ENCODE peak calls at places on chromosomes 13 and 19, in five cellular contexts. I is mucosa of descending colon; M is upper lobe of left lung; W is CD4-positive, alpha-beta T cell; Z is psoas muscle. O is an unnamed sample.

GRCh38 chr13:46860734-46861133 is 36.1 kb downstream of the HTR2A start:
- DNase-seq in I (no peak), M (no peak), W (no peak), Z (no peak), O (no peak)

GRCh38 chr13:30479590-30480219 is 14.0 kb upstream of the HMGB1 start:
- DNase-seq in I (no peak), M (no peak), W (no peak), Z (no peak), O (no peak)

GRCh38 chr19:48248081-48248833 is 7.5 kb downstream of the CARD8 start:
- DNase-seq in I (no peak), M (no peak), W (no peak), Z (no peak), O (no peak)

GRCh38 chr13:30926781-30927180 is 5.7 kb upstream of the TEX26 start:
- DNase-seq in I (no peak), M (no peak), W (no peak), Z (no peak), O (no peak)

GRCh38 chr19:5067666-5068065 is 98.8 kb downstream of the KDM4B start:
- DNase-seq in I (no peak), M (peak; percentile 54), W (no peak), Z (no peak), O (no peak)

GRCh38 chr13:65555973-65556372 is 1674.2 kb downstream of the PCDH9 start:
- DNase-seq in I (no peak), M (no peak), W (no peak), Z (no peak), O (no peak)

GRCh38 chr19:11673608-11674041 is 65.1 kb downstream of the ZNF823 start:
- DNase-seq in I (peak; percentile 78), M (no peak), W (no peak), Z (peak; percentile 73), O (peak; percentile 81)

GRCh38 chr13:74871671-74872070 is 610.3 kb downstream of the TBC1D4 start:
- DNase-seq in I (no peak), M (no peak), W (no peak), Z (no peak), O (peak; percentile 54)

GRCh38 chr19:13262450-13262849 is 112.2 kb downstream of the IER2 start:
- DNase-seq in I (no peak), M (no peak), W (no peak), Z (no peak), O (peak; percentile 70)

GRCh38 chr13:82597737-82598136 is 1284.5 kb downstream of the SLITRK1 start:
- DNase-seq in I (no peak), M (peak; percentile 17), W (no peak), Z (no peak), O (no peak)

GRCh38 chr13:25116044-25116443 is 20.1 kb downstream of the PABPC3 start:
- DNase-seq in I (no peak), M (no peak), W (no peak), Z (no peak), O (no peak)

GRCh38 chr19:35557539-35558399 is 5.7 kb downstream of the ATP4A start:
- DNase-seq in I (peak; percentile 69), M (peak; percentile 93), W (no peak), Z (peak; percentile 68), O (peak; percentile 71)

GRCh38 chr19:45102481-45102880 is 9.5 kb downstream of the PPP1R37 start:
- DNase-seq in I (no peak), M (no peak), W (no peak), Z (no peak), O (no peak)

GRCh38 chr13:113926951-113927660 is 46.8 kb downstream of the C13orf46 start:
- DNase-seq in I (no peak), M (no peak), W (no peak), Z (peak; percentile 54), O (no peak)

GRCh38 chr19:7191946-7192691 is 102.1 kb downstream of the INSR start:
- DNase-seq in I (no peak), M (no peak), W (peak; percentile 26), Z (no peak), O (no peak)

GRCh38 chr19:7326105-7326877 is 22.4 kb upstream of the ARHGEF18 start:
- DNase-seq in I (no peak), M (no peak), W (no peak), Z (no peak), O (peak; percentile 22)

GRCh38 chr19:12721656-12722565 is 1.8 kb downstream of the TNPO2 start:
- DNase-seq in I (peak; percentile 75), M (peak; percentile 91), W (peak; percentile 14), Z (peak; percentile 78), O (peak; percentile 78)

GRCh38 chr19:13019330-13019729 is 24.1 kb downstream of the NFIX start:
- DNase-seq in I (no peak), M (no peak), W (no peak), Z (no peak), O (no peak)

GRCh38 chr19:34711890-34712289 is 22.2 kb upstream of the ZNF181 start:
- DNase-seq in I (no peak), M (no peak), W (no peak), Z (no peak), O (no peak)

GRCh38 chr13:72523049-72523448 is 204.4 kb downstream of the MZT1 start:
- DNase-seq in I (no peak), M (no peak), W (no peak), Z (no peak), O (no peak)

GRCh38 chr13:99434258-99434788 is 66.9 kb upstream of the TM9SF2 start:
- DNase-seq in I (peak; percentile 39), M (no peak), W (peak; percentile 86), Z (no peak), O (no peak)

GRCh38 chr13:32309812-32310706 is 5.1 kb downstream of the ZAR1L start:
- DNase-seq in I (no peak), M (no peak), W (no peak), Z (no peak), O (peak; percentile 72)

GRCh38 chr19:28705008-28705407 is 507.9 kb downstream of the UQCRFS1 start:
- DNase-seq in I (no peak), M (no peak), W (no peak), Z (no peak), O (no peak)

GRCh38 chr13:102191951-102192461 is 209.8 kb downstream of the FGF14 start:
- DNase-seq in I (no peak), M (no peak), W (no peak), Z (no peak), O (peak; percentile 4)

DNA sequence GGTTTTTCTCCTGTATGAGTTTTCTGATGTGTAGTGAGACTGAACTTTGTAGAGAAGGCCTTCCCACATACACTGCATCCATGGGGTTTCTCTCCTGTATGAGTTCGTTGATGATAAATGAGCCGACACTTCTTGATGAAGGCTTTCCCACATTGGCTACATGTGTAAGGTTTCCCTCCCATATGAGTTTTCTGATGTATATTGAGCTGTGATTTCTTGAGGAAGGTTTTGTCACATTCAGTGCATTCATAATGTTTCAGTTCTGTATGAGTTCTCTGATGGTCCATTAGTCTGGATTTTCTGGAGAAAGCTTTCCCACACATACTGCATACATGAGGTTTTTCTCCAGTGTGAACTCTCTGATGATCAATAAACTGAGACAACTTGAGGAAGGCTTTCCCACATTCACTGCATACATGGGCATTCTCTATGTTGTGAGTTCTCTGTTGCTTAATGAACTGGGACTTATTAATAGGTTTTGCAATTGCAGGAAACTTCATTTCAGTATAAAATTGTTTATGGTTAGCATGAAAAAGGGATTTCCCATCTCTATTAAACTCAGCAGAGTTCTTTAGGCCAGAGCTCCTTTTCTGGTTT is 7.5 kb upstream of the ZNF350 start:
- DNase-seq in I (no peak), M (no peak), W (no peak), Z (no peak), O (no peak)
- H3K9me3 ChIP-seq in I (peaks cover 100% of the 10 kb centered on the region), M (peaks cover 82% of the 10 kb centered on the region), W (peaks cover 97% of the 10 kb centered on the region), Z (peaks cover 94% of the 10 kb centered on the region), O (peaks cover 19% of the 10 kb centered on the region)

GRCh38 chr13:23339225-23339624 is 94.3 kb downstream of the SACS start:
- DNase-seq in I (no peak), M (no peak), W (no peak), Z (no peak), O (no peak)
- H3K9me3 ChIP-seq in I (peaks cover 24% of the 10 kb centered on the region), M (peaks cover 1% of the 10 kb centered on the region), W (peaks cover 20% of the 10 kb centered on the region), Z (no peaks in the 10 kb centered on the region), O (no peaks in the 10 kb centered on the region)

GRCh38 chr19:58291943-58292342 is 13.2 kb downstream of the ZNF8 start:
- DNase-seq in I (no peak), M (no peak), W (no peak), Z (no peak), O (no peak)
- H3K9me3 ChIP-seq in I (peaks cover 62% of the 10 kb centered on the region), M (peaks cover 14% of the 10 kb centered on the region), W (peaks cover 29% of the 10 kb centered on the region), Z (peaks cover 52% of the 10 kb centered on the region), O (peaks cover 8% of the 10 kb centered on the region)

GRCh38 chr13:18978447-18978846 is 203.2 kb downstream of the TUBA3C start:
- DNase-seq in I (no peak), M (no peak), W (no peak), Z (no peak), O (no peak)
- H3K9me3 ChIP-seq in I (peaks cover 36% of the 10 kb centered on the region), M (no peaks in the 10 kb centered on the region), W (no peaks in the 10 kb centered on the region), Z (no peaks in the 10 kb centered on the region), O (peaks cover 3% of the 10 kb centered on the region)

DNA sequence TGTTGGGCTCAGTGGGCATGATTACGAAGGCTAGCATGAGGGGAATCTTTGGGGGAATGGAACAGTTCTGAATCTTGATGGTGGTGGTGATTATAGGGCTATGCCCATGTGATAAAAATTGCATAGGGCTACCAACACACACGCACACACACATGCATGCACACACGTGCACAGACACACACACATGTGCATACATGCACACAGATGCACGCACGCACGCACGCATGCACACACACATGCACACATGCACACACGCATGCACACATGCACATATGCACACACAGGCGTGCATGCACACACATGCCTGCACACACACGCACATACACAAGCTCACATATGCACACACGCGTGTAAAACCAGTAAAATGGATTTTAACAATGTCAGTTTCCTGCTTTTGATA is 85.9 kb downstream of the MUC16 start:
- DNase-seq in I (no peak), M (peak; percentile 27), W (no peak), Z (no peak), O (no peak)
- H3K9me3 ChIP-seq in I (no peaks in the 10 kb centered on the region), M (no peaks in the 10 kb centered on the region), W (no peaks in the 10 kb centered on the region), Z (no peaks in the 10 kb centered on the region), O (peaks cover 5% of the 10 kb centered on the region)

DNA sequence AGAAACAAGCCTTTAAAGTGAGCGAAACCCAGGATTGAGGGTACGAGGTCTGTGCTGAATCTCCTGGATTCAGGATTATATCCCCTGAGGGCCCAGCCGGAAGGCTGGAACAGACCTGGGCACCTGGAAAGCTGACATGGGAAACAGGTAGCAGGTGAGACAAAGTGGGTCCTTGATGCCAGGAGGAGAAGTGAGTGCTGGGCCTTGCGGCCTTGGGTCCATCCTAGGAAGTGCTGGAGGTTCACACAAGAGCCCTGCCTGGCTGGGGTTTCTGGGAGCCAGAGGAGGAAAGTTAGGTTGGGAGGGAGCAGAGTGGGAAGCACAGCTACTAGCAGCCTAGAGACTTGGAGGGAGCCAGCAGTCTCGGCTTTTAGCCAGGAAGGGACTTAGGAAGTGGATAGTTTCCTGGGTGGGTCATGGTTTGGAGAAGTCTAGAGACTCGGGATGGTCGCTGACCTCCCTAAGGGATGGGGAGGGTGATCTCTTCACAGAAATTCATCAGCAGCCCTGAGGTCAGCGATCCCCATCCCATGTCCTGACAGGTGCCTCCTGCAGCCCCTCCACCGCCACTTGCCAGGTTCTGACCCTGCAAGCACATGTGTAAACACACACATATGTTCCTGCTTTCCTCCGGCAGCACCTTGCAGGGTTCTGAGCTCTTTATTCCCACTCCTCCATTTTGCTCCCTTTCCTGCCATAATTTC is 29.4 kb upstream of the ZNF492 start:
- DNase-seq in I (no peak), M (no peak), W (no peak), Z (no peak), O (no peak)
- H3K9me3 ChIP-seq in I (peaks cover 47% of the 10 kb centered on the region), M (no peaks in the 10 kb centered on the region), W (no peaks in the 10 kb centered on the region), Z (no peaks in the 10 kb centered on the region), O (peaks cover 5% of the 10 kb centered on the region)

DNA sequence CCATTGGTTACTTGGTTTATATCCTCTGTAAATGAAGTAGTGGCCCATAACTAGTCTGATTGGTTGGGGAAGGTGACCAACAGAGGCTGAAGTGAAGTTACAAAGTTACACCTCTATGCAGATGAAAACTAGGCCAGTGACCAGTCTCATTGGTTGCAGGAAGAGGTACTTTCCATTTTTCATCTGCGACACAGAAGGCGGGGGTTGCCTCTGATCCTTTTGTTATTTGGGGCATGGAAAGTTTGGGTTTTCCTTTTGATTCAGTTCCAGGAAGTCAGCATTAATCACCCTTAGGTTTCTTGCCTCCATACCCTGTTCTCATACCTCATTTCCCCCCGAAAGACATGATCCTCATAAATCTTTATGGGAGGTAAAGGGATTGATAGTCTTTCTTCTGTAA is 20.2 kb downstream of the ZNF544 start:
- DNase-seq in I (no peak), M (no peak), W (no peak), Z (no peak), O (no peak)
- H3K9me3 ChIP-seq in I (peaks cover 100% of the 10 kb centered on the region), M (peaks cover 100% of the 10 kb centered on the region), W (peaks cover 94% of the 10 kb centered on the region), Z (peaks cover 99% of the 10 kb centered on the region), O (peaks cover 14% of the 10 kb centered on the region)